ENCODE peak calls at places on chromosome 4, in four cellular contexts. C is neural progenitor cell, M is HCT116, N is MM.1S. X is an unnamed sample.
A peak's percentile ranks its signal among the peaks of the same experiment; 100 is the strongest.

GRCh38 chr4:87093443-87094123 is 126.8 kb downstream of the KLHL8 start:
- DNase-seq in C (peak; percentile 77), M (peak; percentile 23), N (peak; percentile 54), X (peak; percentile 65)

GRCh38 chr4:152981278-152981677 is 45.2 kb downstream of the FHDC1 start:
- DNase-seq in C (no peak), M (no peak), N (no peak), X (no peak)

GRCh38 chr4:88967883-88968316 is 89.1 kb downstream of the FAM13A start:
- DNase-seq in C (no peak), M (no peak), N (no peak), X (no peak)

GRCh38 chr4:4554234-4554633 is 12.4 kb upstream of the STX18 start:
- DNase-seq in C (no peak), M (no peak), N (no peak), X (no peak)

GRCh38 chr4:60422440-60422839 is 777.7 kb upstream of the ADGRL3 start:
- DNase-seq in C (no peak), M (no peak), N (no peak), X (no peak)

GRCh38 chr4:70530997-70531396 is 12.6 kb downstream of the AMTN start:
- DNase-seq in C (no peak), M (no peak), N (no peak), X (no peak)

GRCh38 chr4:80362578-80363181 is 27.1 kb downstream of the CFAP299 start:
- DNase-seq in C (peak; percentile 79), M (peak; percentile 4), N (peak; percentile 16), X (peak; percentile 73)

GRCh38 chr4:8297691-8298485 is 28.3 kb downstream of the HTRA3 start:
- DNase-seq in C (no peak), M (no peak), N (no peak), X (no peak)

GRCh38 chr4:17701146-17701859 is 80.1 kb downstream of the FAM184B start:
- DNase-seq in C (no peak), M (no peak), N (no peak), X (no peak)

GRCh38 chr4:74041418-74041817 is 2.9 kb upstream of the CXCL3 start:
- DNase-seq in C (no peak), M (no peak), N (no peak), X (no peak)

GRCh38 chr4:74042681-74043080 is 4.2 kb upstream of the CXCL3 start:
- DNase-seq in C (no peak), M (no peak), N (peak; percentile 58), X (peak; percentile 54)

GRCh38 chr4:74039065-74039763 is 725 bp upstream of the CXCL3 start:
- DNase-seq in C (no peak), M (no peak), N (no peak), X (no peak)

GRCh38 chr4:74037076-74037475 is 1.4 kb downstream of the CXCL3 start:
- DNase-seq in C (peak; percentile 50), M (no peak), N (no peak), X (no peak)

GRCh38 chr4:74038161-74039064 is at the start of gene CXCL3:
- DNase-seq in C (peak; percentile 84), M (no peak), N (no peak), X (peak; percentile 83)
- TF ChIP-seq EZH2 in C (no peak), M (no peak), N (no peak), X (no peak)

DNA sequence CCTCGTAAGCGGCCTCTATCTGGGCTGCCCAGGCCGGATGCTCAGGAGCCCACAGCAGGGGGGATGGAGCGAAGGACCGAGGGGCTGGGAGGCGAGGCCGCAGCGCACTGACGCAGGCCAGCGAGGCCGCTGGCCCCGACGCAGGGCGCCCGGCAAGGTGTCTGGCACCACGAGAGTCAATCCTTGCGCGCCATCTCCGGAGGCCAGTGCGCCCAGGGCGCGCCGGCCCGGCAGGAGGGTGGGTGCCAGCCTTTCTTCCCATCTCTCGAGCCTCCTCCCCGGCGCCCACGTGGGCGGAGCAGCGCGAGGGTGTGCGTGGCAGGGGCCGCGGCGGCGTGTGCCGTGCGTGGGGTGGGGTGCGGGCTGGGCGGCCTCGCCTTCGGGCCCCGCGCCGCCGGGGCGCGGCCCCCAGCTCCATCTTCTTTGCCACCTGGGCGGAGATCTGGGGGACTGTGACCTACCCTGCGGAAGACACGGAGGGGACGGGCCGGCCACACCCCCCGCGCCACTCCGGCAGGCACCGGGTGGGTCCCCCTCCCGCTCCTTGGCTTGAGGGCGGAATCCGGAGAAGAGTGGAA is 916 bp downstream of the JAKMIP1 start:
- DNase-seq in C (peak; percentile 65), M (no peak), N (no peak), X (peak; percentile 18)
- TF ChIP-seq EZH2phosphoT487 in C (no peak), M (no peak), N (no peak), X (no peak)

GRCh38 chr4:42302348-42302747 is 94.9 kb upstream of the SHISA3 start:
- DNase-seq in C (peak; percentile 52), M (peak; percentile 43), N (peak; percentile 26), X (peak; percentile 30)
- TF ChIP-seq CTCF in C (peak; percentile 51), M (peak; percentile 5), N (peak; percentile 44), X (peak; percentile 18)

GRCh38 chr4:185020863-185021761 is 2.8 kb downstream of the HELT start:
- DNase-seq in C (peak; percentile 57), M (no peak), N (no peak), X (no peak)
- TF ChIP-seq EZH2 in C (peak; percentile 92), M (no peak), N (no peak), X (peak; percentile 66)